ENCODE peak calls at places on chromosomes 12 and 14, in five cellular contexts. R is K562, U is GM12878, F is SK-N-SH, B is HepG2. I is an unnamed sample.

GRCh38 chr14:37116933-37117844 is 55.2 kb downstream of the SLC25A21 start:
- DNase-seq in R (no peak), U (no peak), F (no peak), B (peak), I (peak)

GRCh38 chr14:23727566-23728335 is 91.6 kb downstream of the DHRS2 start:
- DNase-seq in R (peak), U (no peak), F (peak), B (peak), I (peak)

GRCh38 chr12:9149372-9149771 is 33.7 kb upstream of the A2M start:
- DNase-seq in R (no peak), U (no peak), F (no peak), B (no peak), I (no peak)

GRCh38 chr14:56874375-56874774 is 64.1 kb upstream of the OTX2 start:
- DNase-seq in R (peak), U (no peak), F (no peak), B (peak), I (no peak)

GRCh38 chr14:37172024-37172869 is at the start of gene SLC25A21:
- DNase-seq in R (peak), U (no peak), F (no peak), B (peak), I (peak)

GRCh38 chr14:63045234-63045611 is at the start of gene KCNH5:
- DNase-seq in R (no peak), U (no peak), F (peak), B (no peak), I (peak)

GRCh38 chr14:74417611-74418010 is 8.4 kb downstream of the SYNDIG1L start:
- DNase-seq in R (no peak), U (no peak), F (no peak), B (no peak), I (no peak)

GRCh38 chr12:71556881-71557280 is 106.8 kb downstream of the ZFC3H1 start:
- DNase-seq in R (no peak), U (no peak), F (no peak), B (peak), I (peak)

GRCh38 chr14:55532645-55533309 is 47.2 kb upstream of the KTN1 start:
- DNase-seq in R (no peak), U (no peak), F (no peak), B (no peak), I (no peak)

GRCh38 chr12:88375301-88375959 is 204.8 kb downstream of the KITLG start:
- DNase-seq in R (no peak), U (no peak), F (no peak), B (no peak), I (no peak)

GRCh38 chr12:49868449-49868848 is 25.5 kb upstream of the BCDIN3D start:
- DNase-seq in R (no peak), U (no peak), F (no peak), B (no peak), I (no peak)

GRCh38 chr12:12736759-12737676 is 19.9 kb downstream of the CDKN1B start:
- DNase-seq in R (peak), U (peak), F (peak), B (no peak), I (peak)

GRCh38 chr12:98894412-98895085 is 249.5 kb downstream of the APAF1 start:
- DNase-seq in R (no peak), U (no peak), F (peak), B (no peak), I (no peak)

GRCh38 chr14:91727121-91727520 is 4.8 kb downstream of the CATSPERB start:
- DNase-seq in R (no peak), U (no peak), F (no peak), B (no peak), I (no peak)

GRCh38 chr14:24556756-24557155 is 19.3 kb downstream of the CTSG start:
- DNase-seq in R (no peak), U (no peak), F (no peak), B (no peak), I (peak)

GRCh38 chr12:50894216-50894615 is 51.5 kb downstream of the TMPRSS12 start:
- DNase-seq in R (no peak), U (no peak), F (no peak), B (no peak), I (no peak)

GRCh38 chr14:30227871-30228270 is 300.2 kb upstream of the PRKD1 start:
- DNase-seq in R (no peak), U (no peak), F (no peak), B (no peak), I (peak)

GRCh38 chr12:106584104-106585064 is 1.6 kb downstream of the RFX4 start:
- DNase-seq in R (no peak), U (no peak), F (peak), B (no peak), I (no peak)

GRCh38 chr14:61460853-61461611 is 139.7 kb downstream of the PRKCH start:
- DNase-seq in R (peak), U (no peak), F (no peak), B (peak), I (peak)

GRCh38 chr12:93441617-93442410 is at the start of gene UBE2N:
- DNase-seq in R (peak), U (peak), F (peak), B (peak), I (peak)

GRCh38 chr12:93443576-93443975 is 1.8 kb upstream of the UBE2N start:
- DNase-seq in R (no peak), U (no peak), F (no peak), B (no peak), I (no peak)

GRCh38 chr12:93440043-93440835 is 1.5 kb downstream of the UBE2N start:
- DNase-seq in R (no peak), U (no peak), F (no peak), B (no peak), I (peak)

GRCh38 chr12:93442411-93443340 is 929 bp upstream of the UBE2N start:
- DNase-seq in R (no peak), U (no peak), F (no peak), B (no peak), I (peak)

DNA sequence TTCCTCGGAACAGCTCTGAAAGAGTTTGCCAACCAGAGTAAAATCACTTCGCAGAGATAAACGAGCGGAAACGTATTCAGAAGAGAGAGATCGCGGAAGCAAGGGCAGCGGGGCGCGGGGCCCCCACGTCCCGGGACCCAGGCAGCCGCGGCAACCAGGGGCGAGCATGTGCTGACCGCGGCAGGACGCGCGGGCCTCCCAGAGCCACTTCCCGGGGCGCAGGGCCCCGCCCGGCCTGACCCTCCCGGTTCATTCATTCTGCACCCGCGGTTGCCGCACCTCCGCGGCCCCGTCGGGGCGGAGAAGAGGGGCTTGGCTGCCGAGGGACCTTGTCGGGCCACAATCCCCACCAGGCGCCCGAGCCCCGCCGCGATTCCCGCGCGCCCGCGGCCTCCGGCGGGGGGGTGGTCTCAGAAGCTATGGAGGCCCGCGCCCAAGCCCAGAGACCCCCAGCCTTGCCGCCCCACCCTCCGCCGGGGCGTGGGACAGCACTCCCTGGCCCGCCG is 583 bp downstream of the UBE2N start:
- DNase-seq in R (no peak), U (no peak), F (peak), B (no peak), I (peak)
- TF ChIP-seq MXI1 in R (no peak), U (no peak), F (peak), B (peak), I (peak)

DNA sequence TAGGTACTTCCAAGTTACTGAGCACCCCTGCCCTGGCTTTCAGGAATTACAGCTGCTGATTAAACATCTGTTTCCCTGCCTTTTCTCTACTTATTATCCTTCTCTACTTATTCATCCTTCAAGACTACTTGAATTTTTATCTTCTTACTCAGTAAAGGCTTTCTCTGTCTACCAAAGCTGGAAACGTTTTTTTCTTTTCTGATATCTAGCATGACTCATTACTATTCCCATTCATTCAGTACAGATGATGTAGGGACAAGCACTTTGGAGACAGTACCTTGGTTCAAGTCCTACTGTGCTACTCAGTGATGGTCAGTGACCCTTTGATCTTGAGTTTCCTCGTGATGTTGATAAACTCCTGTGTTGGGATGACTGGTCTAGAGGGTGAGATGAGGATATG is 848.7 kb downstream of the NRXN3 start:
- DNase-seq in R (no peak), U (no peak), F (no peak), B (no peak), I (peak)
- TF ChIP-seq MXI1 in R (no peak), U (no peak), F (no peak), B (no peak), I (no peak)

DNA sequence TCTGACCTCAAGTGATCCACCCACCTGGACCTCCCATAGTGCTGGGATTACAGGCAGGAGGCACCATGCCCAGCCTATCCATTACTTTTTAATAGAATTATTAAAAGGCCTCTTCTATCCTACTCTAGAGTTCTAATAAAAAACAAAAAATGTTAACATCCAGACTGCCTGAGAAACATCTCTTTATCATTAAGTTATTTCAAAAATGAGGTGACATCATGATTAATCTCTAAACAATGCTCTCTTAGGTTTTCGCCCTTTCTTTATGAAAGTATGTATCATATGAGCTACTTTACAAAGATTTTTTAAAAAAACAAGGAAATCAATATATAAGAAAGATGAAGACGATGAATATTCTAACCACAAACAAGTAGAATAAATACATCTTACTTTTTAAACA is 52.6 kb downstream of the FGD6 start:
- DNase-seq in R (no peak), U (no peak), F (no peak), B (no peak), I (peak)
- TF ChIP-seq MXI1 in R (no peak), U (no peak), F (no peak), B (no peak), I (no peak)

DNA sequence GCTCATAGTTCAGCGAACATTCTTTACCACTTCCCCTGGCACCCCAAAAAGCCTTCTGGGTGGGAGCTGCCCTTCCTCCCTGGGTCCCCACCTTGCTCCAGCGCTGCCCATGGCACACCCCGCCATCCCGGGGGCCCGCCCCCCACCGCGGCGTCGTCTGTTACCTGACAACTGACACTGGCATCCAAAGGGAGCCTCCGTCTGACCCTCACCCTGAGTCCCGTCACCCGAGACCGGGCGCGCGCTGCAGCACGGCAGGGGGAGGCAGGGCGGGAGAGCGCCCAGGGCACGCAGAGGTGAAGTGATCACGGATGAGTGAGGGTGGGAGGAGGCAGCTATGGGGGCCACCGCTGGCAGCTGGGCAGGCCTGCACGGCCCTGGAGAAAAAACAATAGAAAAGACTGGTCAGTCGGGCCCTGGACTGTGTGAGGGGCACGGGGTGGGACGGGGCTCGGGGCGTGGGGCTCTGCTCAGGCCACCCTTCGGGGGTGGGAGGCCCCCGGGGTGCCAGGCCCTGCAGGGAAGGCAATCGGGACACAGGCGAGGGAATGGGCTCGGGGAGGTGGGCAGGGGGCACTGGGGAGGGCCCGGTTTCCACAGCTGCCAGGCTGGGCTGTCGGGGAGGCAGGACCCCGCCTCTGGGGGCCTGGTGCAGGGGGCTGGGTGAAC is 40.7 kb downstream of the BCL11B start:
- DNase-seq in R (no peak), U (no peak), F (no peak), B (no peak), I (no peak)
- TF ChIP-seq MXI1 in R (no peak), U (no peak), F (no peak), B (no peak), I (no peak)

DNA sequence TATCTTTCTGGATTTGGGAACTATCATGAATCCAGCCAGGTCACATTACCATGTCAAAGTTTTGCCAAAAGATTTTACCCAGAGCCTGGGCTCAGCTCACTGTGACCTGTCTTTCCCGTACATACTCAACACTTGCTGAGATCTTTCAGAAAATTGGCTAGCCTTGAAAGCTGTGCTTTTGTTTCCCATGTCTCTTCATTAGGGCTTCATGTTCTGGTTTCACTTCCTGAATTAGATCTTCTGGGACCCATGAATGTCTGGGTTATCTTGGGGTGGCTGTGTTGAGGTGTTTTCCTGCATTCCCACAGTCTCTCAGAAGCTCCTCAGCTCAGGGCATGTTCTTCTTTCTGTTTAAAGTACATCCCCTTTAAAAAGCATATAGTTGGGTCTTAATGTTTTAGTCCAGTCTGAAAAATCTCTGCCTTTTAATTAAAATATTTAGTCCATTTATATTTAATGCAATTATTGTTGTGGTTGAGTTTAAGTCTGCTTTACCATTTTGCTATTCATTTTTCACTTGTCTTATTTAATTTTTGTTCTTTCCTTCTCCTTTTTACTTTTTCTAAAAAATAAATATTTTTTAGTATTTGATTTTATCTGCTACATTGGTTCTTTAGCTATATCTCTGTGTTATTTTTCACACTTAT is 242.7 kb downstream of the VRK1 start:
- DNase-seq in R (no peak), U (peak), F (no peak), B (no peak), I (no peak)
- TF ChIP-seq MXI1 in R (no peak), U (no peak), F (no peak), B (no peak), I (no peak)

DNA sequence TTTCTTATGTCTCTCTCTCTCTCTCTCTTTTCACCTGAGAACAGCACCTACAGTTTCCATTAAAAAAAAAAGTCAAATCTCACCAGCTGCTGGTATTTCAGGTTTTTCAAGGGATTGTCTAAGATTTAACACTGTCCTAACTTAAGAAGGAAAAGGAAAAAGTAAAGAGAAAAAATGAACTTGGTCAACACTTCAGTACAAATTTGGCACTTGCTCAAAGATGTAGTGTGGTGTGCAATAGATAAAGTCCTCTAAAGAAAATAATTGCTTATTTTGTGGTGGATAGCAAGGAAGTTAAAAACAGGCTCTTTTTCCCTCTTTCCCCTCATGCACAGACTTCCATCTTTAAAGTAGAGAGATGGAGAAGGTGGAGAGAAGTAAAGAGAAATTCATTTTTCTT is 416.2 kb downstream of the SOX5 start:
- DNase-seq in R (no peak), U (no peak), F (no peak), B (no peak), I (no peak)
- TF ChIP-seq MXI1 in R (no peak), U (no peak), F (no peak), B (no peak), I (no peak)

GRCh38 chr14:33357225-33358010 is 418.7 kb downstream of the NPAS3 start:
- DNase-seq in R (no peak), U (no peak), F (no peak), B (no peak), I (no peak)
- TF ChIP-seq MXI1 in R (no peak), U (no peak), F (no peak), B (no peak), I (no peak)

GRCh38 chr14:76946753-76947077 is 81.8 kb downstream of the IRF2BPL start:
- DNase-seq in R (no peak), U (no peak), F (no peak), B (no peak), I (no peak)
- TF ChIP-seq MXI1 in R (no peak), U (no peak), F (no peak), B (no peak), I (no peak)

DNA sequence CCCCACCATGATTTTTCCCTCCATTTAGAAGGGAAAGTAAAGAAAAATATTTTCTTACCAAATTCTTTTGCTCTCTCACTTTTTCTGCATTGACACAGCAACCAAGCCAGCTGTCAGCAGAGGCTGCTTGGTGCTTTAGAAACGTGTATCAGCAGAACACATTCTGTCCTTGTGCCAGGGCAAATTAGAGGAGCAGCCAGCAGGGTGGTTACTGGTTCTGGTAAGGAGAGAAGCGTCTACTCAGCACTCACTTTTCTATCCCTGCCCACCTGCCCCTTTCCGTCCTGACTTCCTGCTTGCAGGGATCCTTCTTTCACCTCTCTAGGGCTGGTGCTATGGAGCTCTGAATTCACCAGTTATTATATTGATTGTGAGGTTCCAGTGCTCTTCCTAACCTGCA is 327.5 kb upstream of the PDE3A start:
- DNase-seq in R (no peak), U (no peak), F (no peak), B (no peak), I (no peak)
- TF ChIP-seq MXI1 in R (no peak), U (no peak), F (no peak), B (no peak), I (no peak)

I was measured in IMR-90.